ENCODE peak calls at places on chromosomes 13 and 19, in ten cellular contexts. M is activated CD4-positive, alpha-beta T cell treated with anti-CD3 and anti-CD28 coated beads for 24 hours; B is NCI-H2107; W is activated T-cell treated with anti-CD3 and anti-CD28 coated beads, Interleukin-2, amount 50 U/mL, for 72 hours; Y is ecto neural progenitor cell; Z is germinal center; O is uterus; J is RCC 7860; K is lung; P is AG04450. N is an unnamed sample.

GRCh38 chr19:16772841-16773240 is 53.2 kb downstream of the NWD1 start:
- DNase-seq in M (no peak), B (no peak), W (no peak), Y (no peak), Z (no peak), O (no peak), J (no peak), K (no peak), P (no peak), N (no peak)

GRCh38 chr19:41753936-41754529 is 1.3 kb upstream of the CEACAM6 start:
- DNase-seq in M (peak; percentile 72), B (peak; percentile 30), W (peak; percentile 71), Y (no peak), Z (peak; percentile 33), O (no peak), J (no peak), K (peak; percentile 70), P (no peak), N (peak; percentile 10)

GRCh38 chr19:42207767-42208259 is 9.7 kb downstream of the DEDD2 start:
- DNase-seq in M (no peak), B (no peak), W (no peak), Y (no peak), Z (no peak), O (no peak), J (peak; percentile 60), K (no peak), P (peak; percentile 49), N (peak; percentile 74)

GRCh38 chr13:99354371-99354951 is 47.3 kb upstream of the GPR183 start:
- DNase-seq in M (no peak), B (no peak), W (peak; percentile 68), Y (no peak), Z (peak; percentile 22), O (no peak), J (no peak), K (no peak), P (no peak), N (no peak)

GRCh38 chr19:54389556-54389955 is 24.8 kb upstream of the LAIR1 start:
- DNase-seq in M (no peak), B (no peak), W (no peak), Y (no peak), Z (no peak), O (no peak), J (no peak), K (no peak), P (no peak), N (no peak)

GRCh38 chr13:79457948-79458347 is 23.0 kb upstream of the NDFIP2 start:
- DNase-seq in M (no peak), B (no peak), W (peak; percentile 19), Y (no peak), Z (no peak), O (no peak), J (peak; percentile 11), K (no peak), P (peak; percentile 36), N (peak; percentile 92)

GRCh38 chr13:37925878-37926473 is 56.4 kb upstream of the TRPC4 start:
- DNase-seq in M (no peak), B (no peak), W (no peak), Y (no peak), Z (no peak), O (no peak), J (no peak), K (no peak), P (no peak), N (no peak)

GRCh38 chr13:44352202-44352601 is 21.4 kb upstream of the SERP2 start:
- DNase-seq in M (no peak), B (no peak), W (no peak), Y (no peak), Z (no peak), O (no peak), J (no peak), K (no peak), P (no peak), N (no peak)

GRCh38 chr13:113116871-113117271 is 5.7 kb upstream of the F10 start:
- DNase-seq in M (no peak), B (no peak), W (no peak), Y (no peak), Z (no peak), O (no peak), J (no peak), K (no peak), P (no peak), N (no peak)

GRCh38 chr13:35283856-35284255 is 192.6 kb downstream of the MAB21L1 start:
- DNase-seq in M (no peak), B (no peak), W (no peak), Y (no peak), Z (no peak), O (no peak), J (no peak), K (no peak), P (no peak), N (peak; percentile 11)

GRCh38 chr13:50080158-50080855 is 65.1 kb downstream of the KCNRG start:
- DNase-seq in M (no peak), B (no peak), W (peak; percentile 27), Y (peak; percentile 53), Z (peak; percentile 10), O (no peak), J (no peak), K (no peak), P (no peak), N (peak; percentile 64)

GRCh38 chr13:43494206-43494605 is 292.6 kb downstream of the ENOX1 start:
- DNase-seq in M (no peak), B (no peak), W (no peak), Y (no peak), Z (no peak), O (no peak), J (no peak), K (no peak), P (no peak), N (no peak)

GRCh38 chr13:50529154-50529882 is 314.2 kb downstream of the DLEU7 start:
- DNase-seq in M (no peak), B (peak; percentile 44), W (peak; percentile 16), Y (no peak), Z (no peak), O (peak; percentile 80), J (peak; percentile 74), K (peak; percentile 84), P (peak; percentile 72), N (peak; percentile 90)

N was measured in amniotic epithelial cell.